ENCODE peak calls at places on chromosome 16, in ten cellular contexts. One of them, this sample, is unnamed.

GRCh38 chr16:6636457-6636856 is 696.2 kb upstream of the RBFOX1 start:
- DNase-seq in effector memory CD8-positive, alpha-beta T cell: no peak
- DNase-seq in astrocyte of the spinal cord: no peak
- DNase-seq in memory B cell: no peak
- DNase-seq in LoVo: no peak
- DNase-seq in MM.1S: no peak
- DNase-seq in GM12878: no peak
- DNase-seq in HTR-8/SVneo: no peak
- DNase-seq in activated CD4-positive, CD25-positive, alpha-beta regulatory T cell treated with anti-CD3 and anti-CD28 coated beads, Interleukin-2, amount 50 U/mL, for 72 hours: no peak
- DNase-seq in substantia nigra: no peak
- DNase-seq in this sample: no peak

GRCh38 chr16:48384305-48384981 is 770 bp downstream of the SIAH1 start:
- DNase-seq in effector memory CD8-positive, alpha-beta T cell: peak; percentile 6
- DNase-seq in astrocyte of the spinal cord: peak; percentile 36
- DNase-seq in memory B cell: peak; percentile 17
- DNase-seq in LoVo: peak; percentile 47
- DNase-seq in MM.1S: peak; percentile 38
- DNase-seq in GM12878: no peak
- DNase-seq in HTR-8/SVneo: peak; percentile 46
- DNase-seq in activated CD4-positive, CD25-positive, alpha-beta regulatory T cell treated with anti-CD3 and anti-CD28 coated beads, Interleukin-2, amount 50 U/mL, for 72 hours: peak; percentile 53
- DNase-seq in substantia nigra: peak; percentile 35
- DNase-seq in this sample: peak; percentile 27

GRCh38 chr16:3152022-3152272 is 17.1 kb downstream of the ZNF213 start:
- DNase-seq in effector memory CD8-positive, alpha-beta T cell: no peak
- DNase-seq in astrocyte of the spinal cord: no peak
- DNase-seq in memory B cell: no peak
- DNase-seq in LoVo: peak; percentile 53
- DNase-seq in MM.1S: no peak
- DNase-seq in GM12878: no peak
- DNase-seq in HTR-8/SVneo: no peak
- DNase-seq in activated CD4-positive, CD25-positive, alpha-beta regulatory T cell treated with anti-CD3 and anti-CD28 coated beads, Interleukin-2, amount 50 U/mL, for 72 hours: no peak
- DNase-seq in substantia nigra: no peak
- DNase-seq in this sample: no peak

GRCh38 chr16:66740010-66740409 is 11.4 kb downstream of the DYNC1LI2 start:
- DNase-seq in effector memory CD8-positive, alpha-beta T cell: peak; percentile 26
- DNase-seq in astrocyte of the spinal cord: peak; percentile 59
- DNase-seq in memory B cell: no peak
- DNase-seq in LoVo: no peak
- DNase-seq in MM.1S: peak; percentile 39
- DNase-seq in GM12878: no peak
- DNase-seq in HTR-8/SVneo: peak; percentile 61
- DNase-seq in activated CD4-positive, CD25-positive, alpha-beta regulatory T cell treated with anti-CD3 and anti-CD28 coated beads, Interleukin-2, amount 50 U/mL, for 72 hours: no peak
- DNase-seq in substantia nigra: no peak
- DNase-seq in this sample: no peak

GRCh38 chr16:53542283-53542682 is 39.3 kb upstream of the AKTIP start:
- DNase-seq in effector memory CD8-positive, alpha-beta T cell: no peak
- DNase-seq in astrocyte of the spinal cord: no peak
- DNase-seq in memory B cell: no peak
- DNase-seq in LoVo: no peak
- DNase-seq in MM.1S: no peak
- DNase-seq in GM12878: no peak
- DNase-seq in HTR-8/SVneo: no peak
- DNase-seq in activated CD4-positive, CD25-positive, alpha-beta regulatory T cell treated with anti-CD3 and anti-CD28 coated beads, Interleukin-2, amount 50 U/mL, for 72 hours: no peak
- DNase-seq in substantia nigra: no peak
- DNase-seq in this sample: no peak

GRCh38 chr16:6862058-6862457 is 470.6 kb upstream of the RBFOX1 start:
- DNase-seq in effector memory CD8-positive, alpha-beta T cell: no peak
- DNase-seq in astrocyte of the spinal cord: no peak
- DNase-seq in memory B cell: no peak
- DNase-seq in LoVo: no peak
- DNase-seq in MM.1S: no peak
- DNase-seq in GM12878: no peak
- DNase-seq in HTR-8/SVneo: no peak
- DNase-seq in activated CD4-positive, CD25-positive, alpha-beta regulatory T cell treated with anti-CD3 and anti-CD28 coated beads, Interleukin-2, amount 50 U/mL, for 72 hours: no peak
- DNase-seq in substantia nigra: no peak
- DNase-seq in this sample: no peak

GRCh38 chr16:11005611-11005975 is 61.2 kb downstream of the CLEC16A start:
- DNase-seq in effector memory CD8-positive, alpha-beta T cell: no peak
- DNase-seq in astrocyte of the spinal cord: no peak
- DNase-seq in memory B cell: no peak
- DNase-seq in LoVo: no peak
- DNase-seq in MM.1S: no peak
- DNase-seq in GM12878: no peak
- DNase-seq in HTR-8/SVneo: no peak
- DNase-seq in activated CD4-positive, CD25-positive, alpha-beta regulatory T cell treated with anti-CD3 and anti-CD28 coated beads, Interleukin-2, amount 50 U/mL, for 72 hours: no peak
- DNase-seq in substantia nigra: no peak
- DNase-seq in this sample: no peak

GRCh38 chr16:9415588-9415987 is 324.1 kb downstream of the HAPSTR1 start:
- DNase-seq in effector memory CD8-positive, alpha-beta T cell: no peak
- DNase-seq in astrocyte of the spinal cord: no peak
- DNase-seq in memory B cell: no peak
- DNase-seq in LoVo: no peak
- DNase-seq in MM.1S: no peak
- DNase-seq in GM12878: no peak
- DNase-seq in HTR-8/SVneo: no peak
- DNase-seq in activated CD4-positive, CD25-positive, alpha-beta regulatory T cell treated with anti-CD3 and anti-CD28 coated beads, Interleukin-2, amount 50 U/mL, for 72 hours: no peak
- DNase-seq in substantia nigra: no peak
- DNase-seq in this sample: no peak

GRCh38 chr16:47262938-47263337 is 119.2 kb upstream of the NETO2 start:
- DNase-seq in effector memory CD8-positive, alpha-beta T cell: no peak
- DNase-seq in astrocyte of the spinal cord: no peak
- DNase-seq in memory B cell: no peak
- DNase-seq in LoVo: no peak
- DNase-seq in MM.1S: no peak
- DNase-seq in GM12878: no peak
- DNase-seq in HTR-8/SVneo: no peak
- DNase-seq in activated CD4-positive, CD25-positive, alpha-beta regulatory T cell treated with anti-CD3 and anti-CD28 coated beads, Interleukin-2, amount 50 U/mL, for 72 hours: no peak
- DNase-seq in substantia nigra: no peak
- DNase-seq in this sample: no peak

GRCh38 chr16:25692734-25693508 is 1.2 kb downstream of the HS3ST4 start:
- DNase-seq in effector memory CD8-positive, alpha-beta T cell: no peak
- DNase-seq in astrocyte of the spinal cord: no peak
- DNase-seq in memory B cell: no peak
- DNase-seq in LoVo: no peak
- DNase-seq in MM.1S: no peak
- DNase-seq in GM12878: no peak
- DNase-seq in HTR-8/SVneo: no peak
- DNase-seq in activated CD4-positive, CD25-positive, alpha-beta regulatory T cell treated with anti-CD3 and anti-CD28 coated beads, Interleukin-2, amount 50 U/mL, for 72 hours: no peak
- DNase-seq in substantia nigra: no peak
- DNase-seq in this sample: no peak

GRCh38 chr16:56306690-56307533 is 115.6 kb downstream of the GNAO1 start:
- DNase-seq in effector memory CD8-positive, alpha-beta T cell: no peak
- DNase-seq in astrocyte of the spinal cord: no peak
- DNase-seq in memory B cell: no peak
- DNase-seq in LoVo: no peak
- DNase-seq in MM.1S: no peak
- DNase-seq in GM12878: no peak
- DNase-seq in HTR-8/SVneo: no peak
- DNase-seq in activated CD4-positive, CD25-positive, alpha-beta regulatory T cell treated with anti-CD3 and anti-CD28 coated beads, Interleukin-2, amount 50 U/mL, for 72 hours: no peak
- DNase-seq in substantia nigra: no peak
- DNase-seq in this sample: no peak

GRCh38 chr16:54424043-54424451 is 137.5 kb upstream of the IRX3 start:
- DNase-seq in effector memory CD8-positive, alpha-beta T cell: no peak
- DNase-seq in astrocyte of the spinal cord: no peak
- DNase-seq in memory B cell: no peak
- DNase-seq in LoVo: no peak
- DNase-seq in MM.1S: no peak
- DNase-seq in GM12878: no peak
- DNase-seq in HTR-8/SVneo: no peak
- DNase-seq in activated CD4-positive, CD25-positive, alpha-beta regulatory T cell treated with anti-CD3 and anti-CD28 coated beads, Interleukin-2, amount 50 U/mL, for 72 hours: no peak
- DNase-seq in substantia nigra: no peak
- DNase-seq in this sample: no peak

This sample was measured in occipital lobe.